ENCODE peak calls at places on chromosomes 12 and 14, in five cellular contexts. U is esophagus muscularis mucosa, D is neuronal stem cell, A is HepG2, I is thyroid gland. B is an unnamed sample. For H3K27me3 and H3K9me3, the result is how much of the 10 kb centered on the place peaks cover.

GRCh38 chr14:103185051-103186027 is 62.1 kb downstream of the TNFAIP2 start:
- DNase-seq in A (peak), I (no peak), D (peak), U (no peak), B (no peak)

GRCh38 chr12:124681779-124682391 is 114.5 kb upstream of the NCOR2 start:
- DNase-seq in D (no peak), U (peak), A (peak), I (no peak), B (no peak)

GRCh38 chr12:44795970-44796369 is 80.1 kb downstream of the NELL2 start:
- DNase-seq in U (no peak), A (no peak), D (no peak), I (no peak), B (no peak)

GRCh38 chr14:24876009-24876690 is 173.8 kb downstream of the STXBP6 start:
- DNase-seq in U (no peak), I (no peak), A (no peak), D (no peak), B (no peak)

GRCh38 chr12:10614056-10614370 is 604 bp upstream of the MAGOHB start:
- DNase-seq in U (no peak), D (no peak), I (no peak), A (no peak), B (no peak)

GRCh38 chr14:46651526-46652144 is at the start of gene RPL10L:
- DNase-seq in U (no peak), A (no peak), I (no peak), D (no peak), B (peak)

GRCh38 chr14:68268197-68268596 is 448.6 kb downstream of the RAD51B start:
- DNase-seq in A (no peak), U (no peak), I (no peak), D (no peak), B (no peak)

GRCh38 chr12:27564612-27565213 is 40.7 kb downstream of the PPFIBP1 start:
- DNase-seq in U (no peak), I (no peak), D (no peak), A (no peak), B (no peak)

GRCh38 chr12:110271015-110271414 is 10.0 kb upstream of the ATP2A2 start:
- DNase-seq in D (no peak), I (no peak), U (no peak), A (no peak), B (no peak)

GRCh38 chr14:93683241-93683640 is 105.0 kb downstream of the PRIMA1 start:
- DNase-seq in I (no peak), U (no peak), D (peak), A (no peak), B (peak)

GRCh38 chr12:49942921-49943662 is 7.4 kb upstream of the AQP2 start:
- DNase-seq in U (no peak), A (no peak), D (no peak), I (peak), B (no peak)

GRCh38 chr12:49941556-49942511 is 8.7 kb upstream of the AQP2 start:
- DNase-seq in D (no peak), A (no peak), U (no peak), I (no peak), B (no peak)

GRCh38 chr12:49944046-49944445 is 6.5 kb upstream of the AQP2 start:
- DNase-seq in A (no peak), U (no peak), I (no peak), D (no peak), B (no peak)

GRCh38 chr12:49943663-49943945 is 6.9 kb upstream of the AQP2 start:
- DNase-seq in D (no peak), U (no peak), I (no peak), A (no peak), B (no peak)

GRCh38 chr12:49942512-49942893 is 8.0 kb upstream of the AQP2 start:
- DNase-seq in I (no peak), D (no peak), A (no peak), U (no peak), B (no peak)
- H3K27me3 ChIP-seq in I (under half), D (under half), A (under half), U (under half), B (under half)

GRCh38 chr14:98855926-98856325 is 416.1 kb downstream of the BCL11B start:
- DNase-seq in U (no peak), I (no peak), D (no peak), A (no peak), B (no peak)
- H3K9me3 ChIP-seq in U (under half), I (under half), D (under half), A (under half), B (under half)

GRCh38 chr12:52628841-52629240 is 10.5 kb upstream of the KRT73 start:
- DNase-seq in U (peak), D (no peak), A (no peak), I (no peak), B (no peak)

GRCh38 chr12:52629251-52630103 is 11.1 kb upstream of the KRT73 start:
- DNase-seq in A (no peak), D (no peak), U (peak), I (no peak), B (no peak)

GRCh38 chr12:52628111-52628507 is 9.8 kb upstream of the KRT73 start:
- DNase-seq in A (no peak), I (no peak), U (peak), D (no peak), B (no peak)

GRCh38 chr12:52630104-52630500 is 11.7 kb upstream of the KRT73 start:
- DNase-seq in I (no peak), D (no peak), U (no peak), A (no peak), B (no peak)

GRCh38 chr12:52627395-52628110 is 9.2 kb upstream of the KRT73 start:
- DNase-seq in A (no peak), I (no peak), U (peak), D (no peak), B (no peak)
- H3K27me3 ChIP-seq in A (under half), I (under half), U (under half), D (under half), B (under half)

GRCh38 chr14:105738638-105739037 is 212.3 kb downstream of the TMEM121 start:
- DNase-seq in A (no peak), D (no peak), U (no peak), I (no peak), B (no peak)

GRCh38 chr14:105742531-105742848 is 216.1 kb downstream of the TMEM121 start:
- DNase-seq in D (no peak), A (no peak), U (peak), I (no peak), B (no peak)

GRCh38 chr14:105737504-105738246 is 211.3 kb downstream of the TMEM121 start:
- DNase-seq in U (no peak), D (no peak), A (no peak), I (no peak), B (no peak)

GRCh38 chr14:105739331-105740102 is 213.1 kb downstream of the TMEM121 start:
- DNase-seq in D (no peak), I (no peak), A (no peak), U (no peak), B (no peak)
- H3K9me3 ChIP-seq in D (under half), I (under half), A (under half), U (under half), B (under half)

GRCh38 chr14:56799327-56799645 is 11.0 kb downstream of the OTX2 start:
- DNase-seq in D (no peak), A (no peak), U (no peak), I (no peak), B (no peak)
- H3K27me3 ChIP-seq in D (under half), A (under half), U (under half), I (half or more), B (under half)

DNA sequence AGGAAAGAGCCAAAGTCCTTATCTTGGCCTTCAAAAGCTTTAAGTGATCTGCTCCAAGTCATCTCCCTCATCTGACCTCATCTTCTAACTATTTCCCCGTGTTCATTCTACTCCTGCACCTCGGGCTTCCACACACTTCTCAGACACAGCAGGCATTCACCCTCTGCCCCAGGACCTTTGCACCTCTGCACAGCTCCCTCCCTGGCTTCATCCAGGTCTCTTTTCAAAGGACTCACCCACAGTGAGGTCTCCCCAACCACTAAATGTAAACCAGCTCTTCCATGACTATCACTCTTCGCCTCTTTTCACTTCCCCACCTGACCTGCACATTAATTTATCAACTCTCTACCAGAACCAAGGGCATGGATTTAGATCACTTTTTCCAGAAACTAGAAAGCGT is 161.8 kb downstream of the PIWIL1 start:
- DNase-seq in I (no peak), D (no peak), U (no peak), A (no peak), B (no peak)
- H3K9me3 ChIP-seq in I (under half), D (under half), U (under half), A (under half), B (under half)

DNA sequence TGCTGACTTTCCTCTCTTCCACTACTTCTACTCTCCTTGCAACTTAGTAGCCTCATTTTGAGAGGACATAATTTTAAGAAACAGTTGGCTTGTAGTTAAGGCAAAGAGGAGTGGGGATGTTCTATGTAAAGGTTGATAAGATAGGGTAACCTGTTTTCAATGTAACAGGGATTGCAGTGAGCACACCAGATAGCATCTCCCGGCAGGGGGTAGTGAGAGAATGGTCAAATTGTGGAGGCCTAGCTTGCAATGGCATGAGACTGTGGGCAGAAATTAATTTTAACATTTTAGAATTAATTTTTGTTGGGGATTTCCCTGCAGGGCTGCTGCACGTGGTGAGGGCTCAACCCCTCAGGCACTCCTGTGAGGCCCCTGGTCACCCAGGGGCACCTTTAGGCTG is 41.4 kb downstream of the KLRG1 start:
- DNase-seq in U (no peak), A (no peak), D (no peak), I (no peak), B (no peak)
- H3K27me3 ChIP-seq in U (under half), A (under half), D (under half), I (under half), B (under half)

GRCh38 chr12:34393821-34394150 is 371.5 kb downstream of the ALG10 start:
- DNase-seq in D (no peak), I (no peak), A (no peak), U (peak), B (no peak)
- H3K9me3 ChIP-seq in D (under half), I (under half), A (under half), U (under half), B (under half)

DNA sequence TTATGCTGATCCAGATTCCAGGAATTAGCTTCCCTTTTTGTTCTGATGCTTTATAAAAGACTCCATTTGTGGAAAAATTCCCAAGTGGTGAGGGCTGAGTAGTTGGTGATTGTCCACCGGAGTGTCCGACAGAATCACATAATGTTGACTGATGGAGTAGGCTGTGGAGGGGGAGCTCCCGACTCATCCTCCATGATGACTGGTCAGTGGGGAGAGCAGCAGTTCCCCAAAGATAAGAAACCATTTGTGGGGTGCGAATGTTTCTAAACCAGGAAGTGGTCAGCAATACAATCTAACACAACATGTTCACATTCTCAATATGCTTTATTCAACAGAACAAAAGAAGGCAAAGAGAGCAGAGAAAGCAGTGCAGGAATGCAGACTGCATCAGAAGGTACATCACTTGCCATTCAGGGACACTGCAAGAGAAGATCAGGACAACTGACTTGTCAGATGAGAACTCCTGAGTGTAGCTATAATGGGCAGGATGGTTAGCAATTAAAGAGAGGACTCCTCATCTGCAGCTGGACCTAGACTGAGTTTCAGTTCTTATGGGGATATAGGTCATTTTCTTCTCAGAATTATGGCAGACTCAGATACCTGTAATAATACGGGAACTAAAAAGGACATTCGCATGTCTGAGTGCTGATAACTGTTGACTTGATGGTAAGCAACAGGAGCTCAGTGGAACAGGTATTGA is 5.5 kb downstream of the KRT6B start:
- DNase-seq in D (no peak), U (no peak), I (no peak), A (no peak), B (no peak)
- H3K27me3 ChIP-seq in D (under half), U (under half), I (under half), A (under half), B (under half)

GRCh38 chr14:30596972-30597371 is 25.1 kb upstream of the SCFD1 start:
- DNase-seq in U (no peak), I (no peak), D (no peak), A (no peak), B (no peak)
- H3K9me3 ChIP-seq in U (under half), I (under half), D (under half), A (under half), B (under half)

B was measured in testis.